ENCODE peak calls at places on chromosome 20, in five cellular contexts. One of them, this sample, is unnamed. For H3K4me1, the result is how much of the 10 kb centered on the place peaks cover.

GRCh38 chr20:7696311-7696710 is 243.9 kb downstream of the HAO1 start:
- DNase-seq in tibial artery: no peak
- DNase-seq in A549: no peak
- DNase-seq in sigmoid colon: no peak
- DNase-seq in pancreas: no peak
- DNase-seq in this sample: no peak

GRCh38 chr20:29326376-29327070 is 1930.9 kb upstream of the DEFB115 start:
- DNase-seq in tibial artery: no peak
- DNase-seq in A549: no peak
- DNase-seq in sigmoid colon: no peak
- DNase-seq in pancreas: no peak
- DNase-seq in this sample: no peak

GRCh38 chr20:8128291-8129046 is 3.6 kb upstream of the PLCB1 start:
- DNase-seq in tibial artery: no peak
- DNase-seq in A549: no peak
- DNase-seq in sigmoid colon: no peak
- DNase-seq in pancreas: no peak
- DNase-seq in this sample: no peak

GRCh38 chr20:63151554-63152321 is 64.2 kb downstream of the YTHDF1 start:
- DNase-seq in tibial artery: no peak
- DNase-seq in A549: no peak
- DNase-seq in sigmoid colon: no peak
- DNase-seq in pancreas: no peak
- DNase-seq in this sample: no peak

GRCh38 chr20:46599227-46599987 is 49.0 kb upstream of the OCSTAMP start:
- DNase-seq in tibial artery: no peak
- DNase-seq in A549: no peak
- DNase-seq in sigmoid colon: no peak
- DNase-seq in pancreas: no peak
- DNase-seq in this sample: no peak

GRCh38 chr20:6708010-6708409 is 59.5 kb upstream of the BMP2 start:
- DNase-seq in tibial artery: peak
- DNase-seq in A549: no peak
- DNase-seq in sigmoid colon: peak
- DNase-seq in pancreas: peak
- DNase-seq in this sample: no peak

GRCh38 chr20:25584905-25585704 is at the start of gene NINL:
- DNase-seq in tibial artery: peak
- DNase-seq in A549: peak
- DNase-seq in sigmoid colon: peak
- DNase-seq in pancreas: peak
- DNase-seq in this sample: no peak

GRCh38 chr20:45861157-45862075 is 4.0 kb downstream of the ZSWIM3 start:
- DNase-seq in tibial artery: no peak
- DNase-seq in A549: no peak
- DNase-seq in sigmoid colon: no peak
- DNase-seq in pancreas: no peak
- DNase-seq in this sample: no peak

GRCh38 chr20:56929606-56930005 is 300.5 kb downstream of the TFAP2C start:
- DNase-seq in tibial artery: no peak
- DNase-seq in A549: no peak
- DNase-seq in sigmoid colon: peak
- DNase-seq in pancreas: no peak
- DNase-seq in this sample: no peak

GRCh38 chr20:16444056-16444777 is 129.0 kb downstream of the KIF16B start:
- DNase-seq in tibial artery: no peak
- DNase-seq in A549: no peak
- DNase-seq in sigmoid colon: no peak
- DNase-seq in pancreas: no peak
- DNase-seq in this sample: no peak

GRCh38 chr20:56708991-56709390 is 79.9 kb downstream of the TFAP2C start:
- DNase-seq in tibial artery: no peak
- DNase-seq in A549: no peak
- DNase-seq in sigmoid colon: no peak
- DNase-seq in pancreas: no peak
- DNase-seq in this sample: no peak

GRCh38 chr20:63055575-63056235 is 48.9 kb upstream of the BHLHE23 start:
- DNase-seq in tibial artery: peak
- DNase-seq in A549: no peak
- DNase-seq in sigmoid colon: peak
- DNase-seq in pancreas: no peak
- DNase-seq in this sample: no peak

GRCh38 chr20:38997622-38998021 is 35.5 kb downstream of the DHX35 start:
- DNase-seq in tibial artery: no peak
- DNase-seq in A549: no peak
- DNase-seq in sigmoid colon: no peak
- DNase-seq in pancreas: no peak
- DNase-seq in this sample: no peak

GRCh38 chr20:19964289-19965263 is 52.6 kb upstream of the NAA20 start:
- DNase-seq in tibial artery: peak
- DNase-seq in A549: peak
- DNase-seq in sigmoid colon: peak
- DNase-seq in pancreas: peak
- DNase-seq in this sample: peak

GRCh38 chr20:52054123-52054522 is 137.5 kb downstream of the ZFP64 start:
- DNase-seq in tibial artery: no peak
- DNase-seq in A549: no peak
- DNase-seq in sigmoid colon: no peak
- DNase-seq in pancreas: no peak
- DNase-seq in this sample: no peak

GRCh38 chr20:45011108-45011526 is 44.8 kb downstream of the STK4 start:
- DNase-seq in tibial artery: no peak
- DNase-seq in A549: peak
- DNase-seq in sigmoid colon: no peak
- DNase-seq in pancreas: peak
- DNase-seq in this sample: peak

GRCh38 chr20:14406495-14406894 is 69.1 kb upstream of the FLRT3 start:
- DNase-seq in tibial artery: no peak
- DNase-seq in A549: peak
- DNase-seq in sigmoid colon: no peak
- DNase-seq in pancreas: no peak
- DNase-seq in this sample: no peak

GRCh38 chr20:24034820-24035219 is 46.2 kb upstream of the GGTLC1 start:
- DNase-seq in tibial artery: no peak
- DNase-seq in A549: peak
- DNase-seq in sigmoid colon: no peak
- DNase-seq in pancreas: peak
- DNase-seq in this sample: no peak

GRCh38 chr20:50527068-50527605 is 17.0 kb downstream of the PTPN1 start:
- DNase-seq in tibial artery: no peak
- DNase-seq in A549: no peak
- DNase-seq in sigmoid colon: no peak
- DNase-seq in pancreas: no peak
- DNase-seq in this sample: no peak

GRCh38 chr20:50532231-50532630 is 22.0 kb downstream of the PTPN1 start:
- DNase-seq in tibial artery: no peak
- DNase-seq in A549: no peak
- DNase-seq in sigmoid colon: no peak
- DNase-seq in pancreas: no peak
- DNase-seq in this sample: no peak

GRCh38 chr20:50526403-50526989 is 16.3 kb downstream of the PTPN1 start:
- DNase-seq in tibial artery: no peak
- DNase-seq in A549: no peak
- DNase-seq in sigmoid colon: no peak
- DNase-seq in pancreas: no peak
- DNase-seq in this sample: no peak

GRCh38 chr20:50528129-50528528 is 17.9 kb downstream of the PTPN1 start:
- DNase-seq in tibial artery: no peak
- DNase-seq in A549: no peak
- DNase-seq in sigmoid colon: no peak
- DNase-seq in pancreas: no peak
- DNase-seq in this sample: no peak

DNA sequence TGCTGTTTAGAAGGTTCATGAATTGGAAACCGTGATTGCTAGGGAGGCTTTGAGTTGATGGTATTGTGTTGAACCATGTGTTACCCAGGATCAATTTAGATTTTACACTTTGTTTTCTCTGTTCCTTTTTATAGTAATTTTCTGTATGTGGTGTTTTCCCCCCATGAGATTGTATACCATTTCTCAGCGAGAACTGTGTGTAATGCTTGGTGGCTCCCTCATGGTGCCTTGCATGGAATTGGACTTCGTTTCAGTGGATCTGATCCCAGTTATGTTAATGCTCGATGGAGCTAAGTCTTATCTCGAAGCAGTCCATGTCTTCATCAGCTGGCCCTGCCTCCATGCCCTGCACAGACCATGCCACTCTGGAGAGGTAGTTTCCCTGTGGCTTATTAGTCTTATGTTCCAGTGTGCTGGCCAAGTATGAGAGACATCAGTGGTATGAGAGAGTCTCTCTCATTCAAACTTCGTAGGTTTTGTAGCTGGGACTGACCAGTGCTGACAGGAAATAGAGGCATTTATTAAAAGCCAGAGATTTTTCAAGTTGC is 18.7 kb downstream of the PTPN1 start:
- DNase-seq in tibial artery: no peak
- DNase-seq in A549: no peak
- DNase-seq in sigmoid colon: no peak
- DNase-seq in pancreas: no peak
- DNase-seq in this sample: no peak
- H3K4me1 ChIP-seq in tibial artery: under half
- H3K4me1 ChIP-seq in A549: under half
- H3K4me1 ChIP-seq in sigmoid colon: half or more
- H3K4me1 ChIP-seq in pancreas: under half
- H3K4me1 ChIP-seq in this sample: under half

DNA sequence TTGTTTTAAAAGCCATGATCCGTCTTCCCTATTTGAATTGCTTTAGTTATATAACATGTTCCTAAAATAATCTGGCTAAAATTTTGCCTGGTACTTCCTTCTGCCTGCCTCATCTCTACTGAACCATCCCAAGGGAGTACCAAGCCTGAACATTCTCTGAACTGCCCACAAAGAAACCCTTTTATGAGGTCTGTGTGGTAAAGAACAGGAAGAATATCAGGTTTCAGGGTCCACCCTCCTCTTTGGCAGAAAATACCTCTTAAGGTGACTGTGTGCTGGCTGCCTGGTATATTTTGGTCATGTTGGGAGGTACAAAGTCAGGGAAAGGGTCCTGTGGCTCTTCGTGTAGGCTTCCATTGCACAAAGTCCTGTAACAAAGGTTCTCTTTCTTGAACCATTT is 574.1 kb upstream of the CHD6 start:
- DNase-seq in tibial artery: no peak
- DNase-seq in A549: no peak
- DNase-seq in sigmoid colon: no peak
- DNase-seq in pancreas: no peak
- DNase-seq in this sample: no peak
- H3K4me3 ChIP-seq in tibial artery: no peak
- H3K4me3 ChIP-seq in A549: no peak
- H3K4me3 ChIP-seq in sigmoid colon: no peak
- H3K4me3 ChIP-seq in pancreas: no peak
- H3K4me3 ChIP-seq in this sample: no peak

DNA sequence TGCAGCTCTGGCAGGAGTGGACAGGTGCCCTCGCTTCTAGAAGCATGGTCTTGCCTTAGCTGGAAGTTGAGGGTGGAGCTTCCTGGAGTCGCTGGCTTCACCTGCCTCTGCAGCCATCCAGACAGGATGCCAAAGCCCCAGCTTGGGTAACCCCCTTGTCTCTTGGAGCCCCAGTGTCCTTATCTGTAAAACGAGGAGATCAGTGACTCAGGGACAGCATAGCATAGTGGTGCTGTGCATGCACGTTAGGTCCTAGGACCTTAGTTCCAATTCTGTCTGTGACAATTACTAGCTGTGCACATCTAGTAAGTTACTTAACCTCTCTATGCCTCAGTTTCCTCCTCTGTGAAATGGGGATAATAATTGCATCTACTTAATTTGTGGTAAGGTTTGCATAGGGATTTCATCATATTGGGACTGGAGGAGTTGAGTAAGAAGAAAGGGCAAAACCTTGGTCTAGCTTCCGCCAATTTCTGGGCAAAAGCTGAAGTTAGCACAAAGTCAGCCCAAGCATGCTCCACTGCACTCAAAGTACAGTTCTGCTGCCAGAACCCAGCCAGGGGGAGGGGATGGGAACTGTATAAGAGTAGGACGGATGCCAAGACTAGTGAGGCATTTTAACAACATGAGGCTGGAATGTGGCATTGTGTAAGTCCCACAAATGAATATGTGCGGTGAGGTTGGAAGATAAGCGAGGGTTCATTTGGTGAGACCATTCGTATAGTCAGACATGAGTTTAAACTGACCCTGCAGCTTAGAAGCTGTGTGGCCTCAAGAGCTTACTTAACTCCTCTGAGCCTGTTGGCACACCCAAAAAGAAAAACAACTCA is 24.5 kb downstream of the TOX2 start:
- DNase-seq in tibial artery: peak
- DNase-seq in A549: peak
- DNase-seq in sigmoid colon: peak
- DNase-seq in pancreas: peak
- DNase-seq in this sample: peak
- H3K4me1 ChIP-seq in tibial artery: under half
- H3K4me1 ChIP-seq in A549: half or more
- H3K4me1 ChIP-seq in sigmoid colon: under half
- H3K4me1 ChIP-seq in pancreas: under half
- H3K4me1 ChIP-seq in this sample: under half

GRCh38 chr20:53580376-53581111 is 13.1 kb downstream of the ZNF217 start:
- DNase-seq in tibial artery: no peak
- DNase-seq in A549: no peak
- DNase-seq in sigmoid colon: no peak
- DNase-seq in pancreas: peak
- DNase-seq in this sample: no peak

GRCh38 chr20:53581444-53582311 is 12.0 kb downstream of the ZNF217 start:
- DNase-seq in tibial artery: no peak
- DNase-seq in A549: no peak
- DNase-seq in sigmoid colon: no peak
- DNase-seq in pancreas: peak
- DNase-seq in this sample: no peak

GRCh38 chr20:53579266-53579580 is 14.4 kb downstream of the ZNF217 start:
- DNase-seq in tibial artery: no peak
- DNase-seq in A549: no peak
- DNase-seq in sigmoid colon: no peak
- DNase-seq in pancreas: no peak
- DNase-seq in this sample: no peak

GRCh38 chr20:53579581-53580375 is 13.9 kb downstream of the ZNF217 start:
- DNase-seq in tibial artery: no peak
- DNase-seq in A549: peak
- DNase-seq in sigmoid colon: no peak
- DNase-seq in pancreas: peak
- DNase-seq in this sample: no peak

DNA sequence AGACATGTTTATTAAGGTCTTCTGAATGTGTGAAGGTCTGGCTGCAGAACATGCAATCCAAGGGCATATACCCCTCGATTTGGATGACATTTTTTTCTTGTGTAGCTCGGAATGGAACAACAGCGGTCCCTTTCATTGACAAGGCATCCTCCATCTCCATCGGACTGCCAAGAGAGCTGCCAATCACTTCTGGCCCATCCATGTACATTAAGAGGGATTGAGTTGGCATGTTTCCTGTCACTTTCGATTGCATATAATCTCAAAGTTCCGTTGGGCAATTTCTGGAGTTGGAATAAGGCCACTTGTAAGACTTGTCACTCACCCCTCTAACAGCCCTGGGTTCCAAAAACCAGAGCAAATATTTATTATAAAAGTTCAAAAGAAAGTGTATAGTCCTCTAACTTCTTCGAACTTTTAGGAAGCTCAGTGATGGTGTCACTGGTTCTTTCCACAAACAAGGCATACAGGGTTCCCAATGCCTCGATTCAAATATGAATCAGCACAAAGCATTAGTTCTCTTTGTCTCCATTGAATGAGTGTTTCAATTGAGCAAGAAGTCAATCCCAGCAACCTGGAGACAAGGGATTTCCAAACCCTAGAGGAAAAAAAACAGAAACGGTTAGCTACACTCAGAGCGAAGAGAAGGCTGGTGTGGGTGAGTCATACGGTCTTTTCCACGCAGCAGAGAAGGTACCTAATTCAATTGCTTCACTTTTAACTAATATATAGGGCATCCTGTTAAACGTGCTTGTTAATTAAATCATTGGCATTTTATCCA is 10.9 kb downstream of the ZNF217 start:
- DNase-seq in tibial artery: no peak
- DNase-seq in A549: peak
- DNase-seq in sigmoid colon: peak
- DNase-seq in pancreas: peak
- DNase-seq in this sample: no peak
- H3K4me3 ChIP-seq in tibial artery: no peak
- H3K4me3 ChIP-seq in A549: no peak
- H3K4me3 ChIP-seq in sigmoid colon: no peak
- H3K4me3 ChIP-seq in pancreas: no peak
- H3K4me3 ChIP-seq in this sample: no peak

This sample was measured in ascending aorta.